ENCODE peak calls at places on chromosomes 7 and 10, in eight cellular contexts. R is fibroblast of the aortic adventitia; Q is CD8-positive, alpha-beta T cell; X is heart left ventricle; J is GM23338; G is IMR-90; T is cardiac muscle cell; P is pancreas. H is an unnamed sample.

GRCh38 chr7:114081606-114082425 is 163.0 kb upstream of the PPP1R3A start:
- DNase-seq in R (peak; percentile 88), T (peak; percentile 33), Q (no peak), J (peak; percentile 70), G (peak; percentile 70), X (no peak), P (no peak), H (peak; percentile 29)

GRCh38 chr10:88623835-88624234 is 37.3 kb downstream of the LIPJ start:
- DNase-seq in G (no peak), T (no peak), Q (no peak), P (no peak), J (no peak), X (no peak), R (no peak), H (no peak)

GRCh38 chr10:28845009-28845682 is 167.8 kb downstream of the BAMBI start:
- DNase-seq in G (peak; percentile 85), Q (no peak), P (no peak), X (no peak), J (no peak), T (no peak), R (peak; percentile 77), H (no peak)

GRCh38 chr10:36591436-36591835 is 534.0 kb upstream of the ANKRD30A start:
- DNase-seq in T (no peak), X (no peak), J (no peak), Q (no peak), G (no peak), P (no peak), R (peak; percentile 44), H (no peak)

GRCh38 chr10:43222296-43222695 is 44.6 kb downstream of the RASGEF1A start:
- DNase-seq in R (no peak), P (no peak), T (no peak), Q (no peak), J (no peak), G (no peak), X (peak; percentile 37), H (no peak)

GRCh38 chr10:12783326-12783725 is 218.2 kb downstream of the CCDC3 start:
- DNase-seq in J (no peak), X (no peak), G (no peak), P (no peak), Q (no peak), R (no peak), T (no peak), H (no peak)

GRCh38 chr10:27625452-27626345 is 119.9 kb downstream of the MKX start:
- DNase-seq in Q (no peak), J (peak; percentile 47), G (no peak), X (no peak), T (no peak), P (no peak), R (no peak), H (peak; percentile 70)

GRCh38 chr10:74824184-74825032 is 2.0 kb upstream of the KAT6B start:
- DNase-seq in Q (no peak), R (no peak), T (peak; percentile 25), X (no peak), P (peak; percentile 26), G (no peak), J (peak; percentile 47), H (no peak)

GRCh38 chr10:73169320-73169719 is 1.4 kb downstream of the FAM149B1 start:
- DNase-seq in T (no peak), R (no peak), J (no peak), G (no peak), Q (no peak), X (no peak), P (no peak), H (no peak)

GRCh38 chr10:65753532-65753931 is 1172.3 kb upstream of the LRRTM3 start:
- DNase-seq in P (no peak), X (no peak), R (no peak), G (no peak), T (no peak), Q (no peak), J (no peak), H (no peak)

GRCh38 chr10:1715821-1716220 is 21.5 kb downstream of the ADARB2 start:
- DNase-seq in P (no peak), G (no peak), T (peak; percentile 24), J (peak; percentile 69), R (no peak), Q (no peak), X (no peak), H (no peak)

GRCh38 chr7:101233907-101234547 is 3.6 kb downstream of the CLDN15 start:
- DNase-seq in G (no peak), T (no peak), P (no peak), X (no peak), J (no peak), R (no peak), Q (no peak), H (no peak)

GRCh38 chr7:101231644-101232043 is 6.0 kb downstream of the CLDN15 start:
- DNase-seq in Q (no peak), T (no peak), X (no peak), P (no peak), G (no peak), J (no peak), R (no peak), H (no peak)

GRCh38 chr7:101234636-101235035 is 3.0 kb downstream of the CLDN15 start:
- DNase-seq in J (no peak), X (no peak), T (no peak), R (no peak), Q (no peak), G (no peak), P (no peak), H (no peak)

GRCh38 chr7:101235050-101235449 is 2.6 kb downstream of the CLDN15 start:
- DNase-seq in R (peak; percentile 6), T (no peak), G (no peak), J (peak; percentile 66), P (no peak), Q (no peak), X (no peak), H (no peak)

DNA sequence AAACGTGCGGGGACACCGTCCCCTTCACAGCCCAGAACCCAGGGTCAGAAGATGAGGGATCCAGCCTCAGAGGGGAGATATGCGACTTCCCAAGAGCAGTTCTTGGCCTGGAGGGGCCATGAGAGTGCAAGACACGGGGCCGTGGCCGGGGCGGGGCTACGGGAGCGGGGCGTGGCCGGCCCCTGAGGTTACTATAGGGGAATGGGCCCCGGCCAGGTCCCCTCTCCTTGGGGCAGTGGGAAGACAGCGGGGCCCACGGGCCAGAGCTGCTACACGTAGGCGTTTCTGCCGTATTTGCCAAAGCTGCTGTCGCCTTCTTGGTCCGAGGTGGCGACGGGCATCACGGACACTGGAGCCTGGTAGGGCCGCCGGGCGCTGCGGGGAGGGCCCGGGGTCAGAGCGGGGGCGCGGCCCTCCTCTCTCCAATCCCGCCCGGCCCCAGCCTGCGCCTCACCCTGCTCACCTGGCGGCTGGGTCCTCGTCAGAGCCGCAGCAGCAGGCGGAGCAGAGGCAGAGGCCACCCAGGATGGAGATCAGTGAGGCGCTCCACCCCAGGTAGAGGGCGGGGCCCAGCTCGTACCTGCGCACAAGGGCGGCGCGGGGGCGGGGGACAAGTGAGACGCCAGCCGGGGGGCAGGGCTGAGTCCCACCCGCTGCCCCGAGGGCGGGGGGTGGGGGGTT is 5.3 kb downstream of the CLDN15 start:
- DNase-seq in G (no peak), Q (no peak), X (no peak), P (peak; percentile 68), R (no peak), T (peak; percentile 51), J (peak; percentile 89), H (no peak)
- H3K4me3 ChIP-seq in G (no peak overlapping the region), Q (no peak overlapping the region), X (peak overlapping the region; percentile 19), P (peak overlapping the region; percentile 57), R (no peak overlapping the region), T (peak overlapping the region; percentile 26), J (peak overlapping the region; percentile 92), H (no peak overlapping the region)

GRCh38 chr10:101446071-101446470 is 92.1 kb downstream of the BTRC start:
- DNase-seq in G (no peak), T (no peak), J (peak; percentile 45), X (no peak), R (no peak), Q (no peak), P (no peak), H (no peak)

GRCh38 chr10:101446947-101447346 is 93.0 kb downstream of the BTRC start:
- DNase-seq in X (no peak), T (peak; percentile 56), J (no peak), R (no peak), P (no peak), Q (no peak), G (no peak), H (no peak)

GRCh38 chr10:101444058-101444457 is 90.1 kb downstream of the BTRC start:
- DNase-seq in J (peak; percentile 24), T (no peak), R (peak; percentile 20), Q (no peak), X (no peak), P (no peak), G (peak; percentile 17), H (no peak)

GRCh38 chr10:101442456-101442800 is 88.5 kb downstream of the BTRC start:
- DNase-seq in X (no peak), R (no peak), T (no peak), G (no peak), J (no peak), Q (no peak), P (no peak), H (no peak)

GRCh38 chr10:101444499-101444898 is 90.5 kb downstream of the BTRC start:
- DNase-seq in Q (no peak), P (no peak), J (no peak), G (no peak), R (no peak), X (no peak), T (no peak), H (no peak)
- TF ChIP-seq CTCF in Q (no peak), P (no peak), J (no peak), G (no peak), R (no peak), X (no peak), T (no peak), H (no peak)

DNA sequence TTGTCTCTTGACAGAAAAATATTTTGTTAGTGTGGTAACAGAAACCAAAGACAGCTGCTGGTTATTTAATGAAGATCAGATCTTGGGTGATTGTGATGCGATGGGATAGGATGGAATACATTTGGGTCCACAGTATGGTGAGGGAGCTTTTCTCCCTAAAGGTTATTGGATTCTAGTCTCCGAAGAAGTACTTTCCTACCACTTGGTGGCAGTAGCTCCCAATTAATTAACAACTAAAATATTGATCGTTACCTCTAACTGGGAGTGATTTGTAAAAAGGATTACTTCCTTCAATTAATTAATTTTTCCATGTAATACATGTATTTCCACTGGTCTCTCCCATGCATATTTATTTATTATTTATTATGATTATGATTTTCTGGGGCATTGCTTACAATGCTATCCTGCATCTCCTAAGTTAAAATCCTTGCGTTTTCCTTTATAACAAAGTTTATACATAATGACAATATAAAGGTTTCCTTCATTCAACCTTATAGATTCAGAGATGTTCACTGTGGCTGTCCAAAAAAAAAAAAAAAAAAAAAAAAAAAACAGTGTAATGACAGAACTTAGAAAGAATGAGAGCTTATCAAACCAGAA is 25.6 kb downstream of the TMEM196 start:
- DNase-seq in G (peak; percentile 22), P (no peak), Q (no peak), J (peak; percentile 82), T (peak; percentile 52), R (peak; percentile 73), X (no peak), H (no peak)
- H3K4me3 ChIP-seq in G (no peak overlapping the region), P (no peak overlapping the region), Q (no peak overlapping the region), J (no peak overlapping the region), T (no peak overlapping the region), R (no peak overlapping the region), X (no peak overlapping the region), H (no peak overlapping the region)

GRCh38 chr7:144027070-144027469 is 21.7 kb upstream of the OR2A5 start:
- DNase-seq in P (no peak), T (peak; percentile 31), J (peak; percentile 22), R (peak; percentile 65), X (no peak), Q (no peak), G (peak; percentile 50), H (no peak)
- TF ChIP-seq CTCF in P (peak; percentile 32), T (peak; percentile 57), J (peak; percentile 61), R (peak; percentile 59), X (peak; percentile 31), Q (no peak), G (peak; percentile 70), H (peak; percentile 8)

H was measured in HFF-Myc.